ENCODE peak calls at places on chromosomes 11 and 22, in four cellular contexts. F, Z, B and T are unnamed samples.

GRCh38 chr11:96506953-96507354 is 117.1 kb downstream of the JRKL start:
- DNase-seq in Z (no peak), B (no peak), F (no peak), T (no peak)

GRCh38 chr11:71504526-71504925 is 22.5 kb upstream of the KRTAP5-7 start:
- DNase-seq in B (no peak), Z (no peak), F (no peak), T (no peak)

GRCh38 chr22:47172771-47173534 is 410.5 kb downstream of the TBC1D22A start:
- DNase-seq in F (no peak), B (no peak), Z (no peak), T (no peak)

GRCh38 chr11:2193099-2193886 is 21.7 kb upstream of the TH start:
- DNase-seq in F (no peak), B (no peak), Z (peak; percentile 56), T (no peak)

GRCh38 chr22:35541254-35541748 is 670 bp downstream of the RASD2 start:
- DNase-seq in B (no peak), Z (no peak), F (no peak), T (no peak)

GRCh38 chr22:46000081-46001027 is 23.4 kb upstream of the WNT7B start:
- DNase-seq in F (no peak), B (no peak), Z (no peak), T (no peak)

GRCh38 chr11:68314203-68314885 is 2.0 kb downstream of the LRP5 start:
- DNase-seq in B (no peak), F (peak; percentile 27), Z (no peak), T (no peak)

GRCh38 chr11:104259121-104259610 is 95.2 kb upstream of the PDGFD start:
- DNase-seq in B (no peak), Z (no peak), F (no peak), T (no peak)

GRCh38 chr11:121651267-121651625 is 198.5 kb upstream of the SORL1-AS1 start:
- DNase-seq in B (no peak), Z (no peak), F (no peak), T (no peak)

GRCh38 chr11:116813781-116814471 is 9.2 kb downstream of the APOA4 start:
- DNase-seq in Z (no peak), B (no peak), F (peak; percentile 45), T (no peak)

GRCh38 chr22:30822216-30823014 is 127.7 kb downstream of the OSBP2 start:
- DNase-seq in Z (no peak), F (no peak), B (no peak), T (no peak)

GRCh38 chr22:39815882-39816395 is 77.6 kb downstream of the ENTHD1 start:
- DNase-seq in Z (no peak), F (no peak), B (no peak), T (no peak)

GRCh38 chr22:38953577-38954413 is 3.6 kb upstream of the APOBEC3A start:
- DNase-seq in Z (peak; percentile 50), F (peak; percentile 17), B (no peak), T (no peak)

GRCh38 chr11:130894322-130895025 is 21.8 kb downstream of the SNX19 start:
- DNase-seq in B (peak; percentile 55), F (peak; percentile 85), Z (peak; percentile 73), T (no peak)

GRCh38 chr11:67442504-67443398 is 525 bp downstream of the CORO1B start:
- DNase-seq in B (no peak), F (no peak), Z (no peak), T (no peak)

GRCh38 chr22:46681010-46681409 is 57.0 kb downstream of the CERK start:
- DNase-seq in B (no peak), Z (no peak), F (no peak), T (no peak)

GRCh38 chr11:92775277-92775676 is 194.2 kb upstream of the MTNR1B start:
- DNase-seq in B (no peak), Z (no peak), F (no peak), T (no peak)

GRCh38 chr22:25054943-25055511 is 102.5 kb downstream of the KIAA1671 start:
- DNase-seq in Z (no peak), B (no peak), F (no peak), T (no peak)

GRCh38 chr11:59918987-59919589 is 19.1 kb upstream of the OOSP1 start:
- DNase-seq in B (no peak), Z (peak; percentile 56), F (peak; percentile 81), T (no peak)

GRCh38 chr11:75389925-75390324 is 9.4 kb upstream of the RPS3 start:
- DNase-seq in B (no peak), F (no peak), Z (no peak), T (no peak)

GRCh38 chr22:39917776-39918493 is 17.1 kb downstream of the GRAP2 start:
- DNase-seq in F (peak; percentile 55), B (no peak), Z (no peak), T (no peak)

GRCh38 chr11:105230586-105230985 is 91.0 kb upstream of the CARD18 start:
- DNase-seq in B (no peak), F (no peak), Z (no peak), T (no peak)

GRCh38 chr22:45103756-45104155 is 60.0 kb upstream of the NUP50 start:
- DNase-seq in Z (no peak), B (no peak), F (no peak), T (no peak)

GRCh38 chr11:6703247-6704063 is 20.3 kb upstream of the MRPL17 start:
- DNase-seq in B (no peak), F (peak; percentile 80), Z (peak; percentile 61), T (peak; percentile 46)

GRCh38 chr11:78838417-78838816 is 263.8 kb upstream of the NARS2 start:
- DNase-seq in Z (no peak), F (no peak), B (no peak), T (no peak)

GRCh38 chr11:67614730-67615454 is 8.2 kb downstream of the NDUFV1 start:
- DNase-seq in B (no peak), Z (no peak), F (no peak), T (no peak)

GRCh38 chr22:30444632-30445437 is 19.3 kb downstream of the MTFP1 start:
- DNase-seq in F (peak; percentile 73), Z (peak; percentile 49), B (no peak), T (no peak)

GRCh38 chr11:117303101-117303500 is 12.0 kb downstream of the BACE1-AS start:
- DNase-seq in F (no peak), B (no peak), Z (no peak), T (no peak)

GRCh38 chr22:39524753-39525657 is 4.6 kb downstream of the ATF4 start:
- DNase-seq in F (no peak), B (no peak), Z (no peak), T (no peak)

GRCh38 chr22:48493733-48494132 is 1333.9 kb downstream of the BRD1 start:
- DNase-seq in B (no peak), F (no peak), Z (no peak), T (no peak)
- H3K4me3 ChIP-seq in B (no peak overlapping the region), F (no peak overlapping the region), Z (no peak overlapping the region), T (no peak overlapping the region)

DNA sequence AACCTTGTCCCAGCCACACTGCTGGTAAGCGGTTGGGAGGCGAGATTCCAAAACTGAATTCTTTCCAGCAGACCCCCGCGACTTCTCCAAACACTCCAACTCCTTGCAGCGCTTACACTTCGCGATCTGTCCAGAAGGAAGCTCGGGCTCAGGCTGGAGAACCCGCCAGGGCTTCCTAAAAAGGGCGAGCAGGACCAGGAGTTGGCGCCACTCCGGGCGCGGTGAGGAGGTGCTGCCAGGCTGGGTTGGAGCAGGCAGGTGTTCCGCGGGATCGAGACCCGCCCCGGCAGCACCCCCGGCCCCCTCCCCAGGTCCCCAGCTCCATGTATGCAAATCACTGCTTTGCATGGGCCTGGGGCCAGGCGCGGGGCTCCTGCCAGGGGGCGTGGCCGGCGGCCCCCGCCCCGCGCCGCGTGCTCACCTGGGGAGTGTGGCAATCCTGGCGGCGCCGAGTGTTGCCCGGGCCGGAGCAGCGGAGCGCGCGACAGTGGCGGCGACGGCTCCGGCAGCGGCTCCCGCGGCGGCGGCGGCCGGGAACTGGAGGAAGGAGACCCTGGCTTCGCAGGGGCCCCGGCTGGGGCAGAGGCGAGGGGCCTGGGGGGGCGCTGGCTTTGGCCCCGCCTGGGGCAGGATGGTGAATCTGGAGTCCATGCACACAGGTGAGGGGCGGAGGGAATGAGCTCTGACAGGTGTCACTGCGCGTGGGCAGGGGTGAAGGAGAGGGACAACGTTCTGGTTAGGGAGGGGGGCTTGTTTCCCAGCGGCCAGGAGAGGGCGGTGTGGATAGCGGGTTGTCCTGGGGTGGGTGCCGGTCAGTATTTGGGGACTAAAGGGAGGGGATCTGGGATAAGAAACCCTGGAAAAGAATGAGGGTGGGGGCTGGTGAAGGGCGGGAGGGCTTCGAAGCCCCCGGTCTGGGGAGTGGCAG is at the start of gene POU2F3:
- DNase-seq in F (no peak), Z (no peak), B (no peak), T (no peak)
- TF ChIP-seq CTCF in F (no peak), Z (no peak), B (peak; percentile 11), T (no peak)

GRCh38 chr11:46275964-46276641 is 1.4 kb upstream of the CREB3L1 start:
- DNase-seq in Z (peak; percentile 91), F (no peak), B (no peak), T (no peak)

GRCh38 chr11:46279393-46280099 is 2.1 kb downstream of the CREB3L1 start:
- DNase-seq in Z (peak; percentile 74), B (no peak), F (peak; percentile 79), T (no peak)

GRCh38 chr11:46277313-46277622 is 194 bp upstream of the CREB3L1 start:
- DNase-seq in B (no peak), Z (no peak), F (peak; percentile 69), T (no peak)

GRCh38 chr11:46277623-46278386 is at the start of gene CREB3L1:
- DNase-seq in Z (peak; percentile 90), B (no peak), F (no peak), T (no peak)

DNA sequence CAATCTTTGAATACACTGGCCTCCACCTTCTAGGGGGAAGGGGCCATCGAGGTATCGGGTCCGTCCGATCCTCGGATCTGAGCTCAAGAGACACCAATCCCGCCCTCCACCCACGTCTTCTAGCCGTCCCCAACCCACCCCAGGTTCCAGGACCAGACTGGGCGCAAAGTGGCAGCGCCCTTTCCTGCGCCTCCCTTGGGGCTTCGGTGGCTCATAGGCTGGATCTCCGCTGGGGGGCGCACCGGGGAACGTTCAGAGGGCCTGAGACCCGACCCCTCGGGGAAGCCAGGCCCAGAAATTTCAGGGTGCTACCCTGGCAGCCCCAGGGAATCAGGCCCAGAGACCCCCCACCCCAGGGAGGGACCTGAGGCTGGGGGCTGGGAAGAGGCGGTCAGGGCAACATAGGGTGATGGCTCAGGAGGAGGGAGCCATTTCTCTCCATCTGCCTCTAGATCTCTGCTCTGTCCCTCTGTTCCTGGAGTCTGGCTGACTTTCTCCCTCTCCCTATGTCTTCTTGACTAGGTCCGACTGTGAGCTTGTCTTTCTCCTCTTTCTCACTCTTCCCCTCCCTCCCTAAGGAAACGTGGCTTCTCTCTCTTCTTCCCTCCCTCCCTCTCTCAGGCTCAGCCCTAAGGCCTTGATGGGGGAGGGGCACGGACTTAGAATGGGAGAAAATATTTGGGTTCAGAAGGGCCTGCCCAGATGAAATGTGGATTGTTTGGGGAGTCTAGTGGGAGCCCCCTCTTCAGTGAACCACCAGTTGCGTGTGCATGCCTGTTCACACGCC is 1.1 kb downstream of the CREB3L1 start:
- DNase-seq in Z (peak; percentile 93), B (no peak), F (peak; percentile 70), T (no peak)
- H3K4me3 ChIP-seq in Z (peak overlapping the region; percentile 72), B (peak overlapping the region; percentile 95), F (peak overlapping the region; percentile 92), T (peak overlapping the region; percentile 89)

DNA sequence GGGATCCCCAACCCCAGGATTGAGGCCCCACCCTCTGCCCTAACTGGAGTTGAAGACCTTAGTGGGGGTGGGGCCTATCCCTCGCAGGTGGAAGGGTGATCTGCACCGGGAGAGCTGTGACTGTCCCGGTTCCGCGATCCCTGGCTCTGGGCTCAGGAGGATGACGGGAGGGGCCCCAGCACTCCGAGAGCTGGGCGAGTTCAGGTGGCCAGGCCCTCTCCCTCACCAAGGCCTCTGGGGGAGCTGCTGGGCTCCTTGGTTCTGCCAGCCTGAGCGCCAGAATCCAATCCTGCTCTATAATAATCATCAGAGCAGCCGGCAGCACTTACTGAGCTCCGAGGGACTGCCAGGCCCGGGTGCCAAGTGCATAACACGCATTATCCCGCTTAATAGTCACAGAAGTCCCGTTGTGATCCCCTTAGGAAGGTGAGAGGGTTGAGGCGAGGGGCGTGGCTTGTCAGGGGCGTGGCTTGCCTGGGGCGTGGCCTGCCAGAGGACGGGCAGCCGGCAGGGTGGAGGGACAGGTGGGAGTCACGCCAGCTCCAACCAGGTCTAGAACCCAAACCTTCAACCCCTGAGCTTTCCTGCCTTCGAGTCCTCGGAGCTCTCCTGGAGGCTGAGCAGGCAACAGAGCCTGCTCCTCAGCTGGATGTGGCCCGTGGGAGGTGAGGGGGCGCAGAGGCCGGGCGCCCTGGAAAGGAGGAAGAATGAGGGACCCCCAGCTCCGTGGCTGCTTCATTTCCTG is 7.2 kb upstream of the SYT7 start:
- DNase-seq in F (no peak), Z (peak; percentile 90), B (no peak), T (no peak)
- TF ChIP-seq CTCF in F (peak; percentile 25), Z (no peak), B (peak; percentile 18), T (peak; percentile 22)